ENCODE peak calls at places on chromosome 17, in five cellular contexts. F is neural progenitor cell, W is fibroblast of lung, K is GM23248, L is PC-3. A is an unnamed sample.

GRCh38 chr17:57443781-57444180 is 187.5 kb downstream of the MSI2 start:
- DNase-seq in L (no peak), F (no peak), K (no peak), W (no peak), A (no peak)

GRCh38 chr17:40926341-40926740 is 11.1 kb downstream of the KRT23 start:
- DNase-seq in W (no peak), K (no peak), F (no peak), L (no peak), A (no peak)

GRCh38 chr17:2084129-2084765 is 29.3 kb downstream of the HIC1 start:
- DNase-seq in F (no peak), W (peak), L (peak), K (peak), A (no peak)

GRCh38 chr17:33686171-33686570 is 393.1 kb upstream of the ASIC2 start:
- DNase-seq in K (no peak), W (no peak), F (no peak), L (no peak), A (peak)

GRCh38 chr17:81245665-81246342 is 6.7 kb downstream of the NDUFAF8 start:
- DNase-seq in K (no peak), W (no peak), L (no peak), F (no peak), A (no peak)

GRCh38 chr17:6153416-6153815 is 83.2 kb downstream of the WSCD1 start:
- DNase-seq in L (no peak), K (no peak), F (no peak), W (no peak), A (no peak)

GRCh38 chr17:12089809-12090384 is 69.2 kb downstream of the MAP2K4 start:
- DNase-seq in F (no peak), K (peak), L (peak), W (peak), A (no peak)

GRCh38 chr17:73646409-73647305 is 2.4 kb upstream of the SDK2 start:
- DNase-seq in K (peak), F (peak), W (no peak), L (no peak), A (no peak)

GRCh38 chr17:18319604-18320256 is 4.6 kb downstream of the SMCR8 start:
- DNase-seq in F (peak), L (peak), K (peak), W (peak), A (peak)

GRCh38 chr17:27760069-27760885 is 40.1 kb downstream of the NOS2 start:
- DNase-seq in F (peak), K (peak), L (peak), W (peak), A (peak)

GRCh38 chr17:3788200-3788599 is 12.8 kb downstream of the ITGAE start:
- DNase-seq in L (no peak), F (no peak), W (peak), K (no peak), A (peak)

GRCh38 chr17:51629232-51629631 is 368.9 kb downstream of the UTP18 start:
- DNase-seq in K (no peak), L (no peak), W (no peak), F (no peak), A (no peak)

GRCh38 chr17:72184805-72185204 is 64.0 kb downstream of the SOX9 start:
- DNase-seq in W (peak), F (no peak), L (no peak), K (peak), A (no peak)

GRCh38 chr17:75078097-75079022 is 9.4 kb upstream of the SLC16A5 start:
- DNase-seq in F (no peak), W (peak), L (peak), K (peak), A (no peak)

GRCh38 chr17:75077072-75077489 is 10.7 kb upstream of the SLC16A5 start:
- DNase-seq in L (no peak), K (no peak), F (no peak), W (no peak), A (no peak)

GRCh38 chr17:75077490-75078096 is 10.2 kb upstream of the SLC16A5 start:
- DNase-seq in W (peak), F (no peak), K (peak), L (no peak), A (no peak)

GRCh38 chr17:75081611-75082540 is 5.9 kb upstream of the SLC16A5 start:
- DNase-seq in W (no peak), K (no peak), L (no peak), F (no peak), A (no peak)

GRCh38 chr17:75079023-75079373 is 8.8 kb upstream of the SLC16A5 start:
- DNase-seq in L (no peak), W (no peak), F (no peak), K (no peak), A (no peak)
- H3K4me2 ChIP-seq in L (peak), W (peak), F (no peak), K (peak), A (no peak)

GRCh38 chr17:39777534-39778365 is 40.0 kb downstream of the GRB7 start:
- DNase-seq in K (no peak), W (no peak), L (no peak), F (no peak), A (no peak)
- H3K27ac ChIP-seq in K (no peak), W (no peak), L (no peak), F (no peak), A (no peak)

GRCh38 chr17:78258323-78259229 is 27.1 kb downstream of the TMEM235 start:
- DNase-seq in K (peak), F (peak), W (peak), L (no peak), A (peak)
- H3K4me3 ChIP-seq in K (no peak), F (no peak), W (no peak), L (no peak), A (no peak)

GRCh38 chr17:29846298-29846697 is 83.7 kb downstream of the SSH2 start:
- DNase-seq in W (no peak), F (no peak), K (no peak), L (no peak), A (no peak)
- H3K4me2 ChIP-seq in W (no peak), F (no peak), K (no peak), L (no peak), A (no peak)

GRCh38 chr17:50585346-50585745 is 24.8 kb downstream of the CACNA1G start:
- DNase-seq in L (no peak), W (no peak), K (no peak), F (no peak), A (no peak)

GRCh38 chr17:50584749-50585148 is 24.2 kb downstream of the CACNA1G start:
- DNase-seq in K (no peak), L (no peak), F (no peak), W (no peak), A (no peak)

GRCh38 chr17:50582741-50583140 is 22.2 kb downstream of the CACNA1G start:
- DNase-seq in K (no peak), W (no peak), L (no peak), F (no peak), A (no peak)

GRCh38 chr17:50584116-50584515 is 23.6 kb downstream of the CACNA1G start:
- DNase-seq in F (no peak), K (no peak), W (no peak), L (no peak), A (no peak)

GRCh38 chr17:50583636-50584035 is 23.1 kb downstream of the CACNA1G start:
- DNase-seq in K (no peak), F (no peak), L (no peak), W (no peak), A (no peak)
- H3K27ac ChIP-seq in K (no peak), F (no peak), L (no peak), W (no peak), A (no peak)

GRCh38 chr17:76734080-76734840 is 2.9 kb downstream of the SRSF2 start:
- DNase-seq in L (no peak), F (no peak), K (peak), W (peak), A (peak)

GRCh38 chr17:76733618-76733957 is 3.5 kb downstream of the SRSF2 start:
- DNase-seq in W (no peak), L (no peak), K (no peak), F (no peak), A (no peak)

GRCh38 chr17:76735586-76736348 is 1.4 kb downstream of the SRSF2 start:
- DNase-seq in L (no peak), F (no peak), K (peak), W (no peak), A (no peak)

GRCh38 chr17:76736349-76737081 is 616 bp downstream of the SRSF2 start:
- DNase-seq in L (no peak), W (peak), F (peak), K (peak), A (peak)

GRCh38 chr17:76735006-76735405 is 2.1 kb downstream of the SRSF2 start:
- DNase-seq in L (peak), K (peak), W (peak), F (peak), A (no peak)
- H3K4me3 ChIP-seq in L (peak), K (peak), W (peak), F (peak), A (peak)

A was measured in DND-41.